ENCODE peak calls at places on chromosomes 16 and 17, in seven cellular contexts. O is activated T-cell treated with anti-CD3 and anti-CD28 coated beads, Interleukin-2, amount 50 U/mL, for 1 hour; G is CD8-positive, alpha-beta T cell; Z is MM.1S; S is suprapubic skin; H is GM23338; F is activated gamma-delta T cell treated with Interleukin-2 at 50 U/mL for 16 hours. Y is an unnamed sample.

GRCh38 chr16:11407047-11407982 is 62.1 kb downstream of the RMI2 start:
- DNase-seq in O (peak; percentile 62), G (peak; percentile 50), Z (peak; percentile 77), S (no peak), H (peak; percentile 88), F (peak; percentile 60), Y (no peak)

GRCh38 chr17:12545877-12546513 is 119.7 kb upstream of the MYOCD start:
- DNase-seq in O (no peak), G (no peak), Z (peak; percentile 8), S (no peak), H (peak; percentile 82), F (no peak), Y (peak; percentile 18)

GRCh38 chr16:50446861-50447260 is 78.1 kb upstream of the BRD7 start:
- DNase-seq in O (no peak), G (no peak), Z (no peak), S (no peak), H (no peak), F (no peak), Y (no peak)

GRCh38 chr16:69796285-69797118 is 34.4 kb downstream of the WWP2 start:
- DNase-seq in O (no peak), G (no peak), Z (peak; percentile 62), S (no peak), H (peak; percentile 88), F (peak; percentile 17), Y (peak; percentile 32)

GRCh38 chr16:17408955-17409441 is 61.8 kb downstream of the XYLT1 start:
- DNase-seq in O (no peak), G (no peak), Z (peak; percentile 40), S (no peak), H (no peak), F (no peak), Y (no peak)

GRCh38 chr17:46182961-46183360 is 10.3 kb downstream of the KANSL1 start:
- DNase-seq in O (no peak), G (no peak), Z (no peak), S (no peak), H (peak; percentile 88), F (no peak), Y (no peak)

GRCh38 chr17:10844667-10845387 is 6.9 kb upstream of the PIRT start:
- DNase-seq in O (peak; percentile 70), G (peak; percentile 59), Z (peak; percentile 41), S (peak; percentile 89), H (peak; percentile 87), F (peak; percentile 61), Y (peak; percentile 69)

GRCh38 chr17:72788950-72789585 is 303.4 kb downstream of the SLC39A11 start:
- DNase-seq in O (no peak), G (no peak), Z (no peak), S (no peak), H (peak; percentile 12), F (no peak), Y (no peak)

GRCh38 chr17:2056221-2057129 is 1.6 kb downstream of the HIC1 start:
- DNase-seq in O (peak; percentile 72), G (no peak), Z (no peak), S (no peak), H (peak; percentile 66), F (peak; percentile 44), Y (no peak)

GRCh38 chr16:27685802-27686201 is 135.9 kb downstream of the KATNIP start:
- DNase-seq in O (no peak), G (no peak), Z (no peak), S (no peak), H (no peak), F (no peak), Y (no peak)

GRCh38 chr16:49546735-49547134 is 173.1 kb downstream of the C16orf78 start:
- DNase-seq in O (no peak), G (no peak), Z (no peak), S (no peak), H (no peak), F (no peak), Y (no peak)

GRCh38 chr16:187330-187729 is 7.1 kb downstream of the HBQ1 start:
- DNase-seq in O (no peak), G (no peak), Z (no peak), S (no peak), H (no peak), F (no peak), Y (no peak)

GRCh38 chr17:72730091-72730490 is 362.4 kb downstream of the SLC39A11 start:
- DNase-seq in O (no peak), G (no peak), Z (no peak), S (no peak), H (no peak), F (no peak), Y (no peak)

GRCh38 chr17:63772801-63773271 is 561 bp downstream of the CCDC47 start:
- DNase-seq in O (no peak), G (no peak), Z (peak; percentile 26), S (no peak), H (peak; percentile 9), F (no peak), Y (no peak)

GRCh38 chr17:45386180-45386579 is 46.5 kb downstream of the ARHGAP27 start:
- DNase-seq in O (no peak), G (no peak), Z (no peak), S (no peak), H (no peak), F (no peak), Y (no peak)

GRCh38 chr16:15605869-15606520 is 37.0 kb downstream of the MARF1 start:
- DNase-seq in O (no peak), G (no peak), Z (no peak), S (no peak), H (peak; percentile 36), F (no peak), Y (no peak)

GRCh38 chr17:41404024-41404651 is 6.7 kb upstream of the KRT31 start:
- DNase-seq in O (no peak), G (peak; percentile 3), Z (no peak), S (no peak), H (no peak), F (peak; percentile 12), Y (no peak)

GRCh38 chr16:53357955-53358354 is 76.3 kb upstream of the RBL2 start:
- DNase-seq in O (no peak), G (no peak), Z (no peak), S (no peak), H (no peak), F (no peak), Y (no peak)

GRCh38 chr17:73595068-73595865 is 49.0 kb downstream of the SDK2 start:
- DNase-seq in O (peak; percentile 48), G (peak; percentile 18), Z (no peak), S (no peak), H (peak; percentile 72), F (peak; percentile 42), Y (no peak)

GRCh38 chr16:12362482-12363458 is 386.2 kb downstream of the SNX29 start:
- DNase-seq in O (no peak), G (no peak), Z (no peak), S (peak; percentile 88), H (no peak), F (no peak), Y (no peak)

GRCh38 chr17:77322534-77323412 is 182.0 kb downstream of the SEC14L1 start:
- DNase-seq in O (peak; percentile 14), G (no peak), Z (no peak), S (peak; percentile 92), H (no peak), F (peak; percentile 2), Y (no peak)

GRCh38 chr17:40958086-40958953 is 8.4 kb downstream of the KRT39 start:
- DNase-seq in O (no peak), G (no peak), Z (no peak), S (no peak), H (peak; percentile 65), F (no peak), Y (no peak)

GRCh38 chr17:1299729-1300579 is 20.5 kb downstream of the TRARG1 start:
- DNase-seq in O (no peak), G (no peak), Z (no peak), S (no peak), H (no peak), F (no peak), Y (no peak)

Y was measured in CMK.